ENCODE peak calls at places on chromosomes 3 and 15, in four cellular contexts. E is Peyer's patch, V is A549, T is IMR-90. B is an unnamed sample.

GRCh38 chr3:107987036-107987557 is 103.7 kb downstream of the CD47 start:
- DNase-seq in E (no peak), V (peak; percentile 83), T (peak; percentile 98), B (no peak)

GRCh38 chr3:143820466-143821221 is 27.6 kb downstream of the SLC9A9 start:
- DNase-seq in E (no peak), V (no peak), T (no peak), B (peak; percentile 35)

GRCh38 chr15:50075292-50075691 is 43.7 kb downstream of the ATP8B4 start:
- DNase-seq in E (no peak), V (no peak), T (no peak), B (no peak)

GRCh38 chr3:14135581-14135980 is 10.7 kb downstream of the TMEM43 start:
- DNase-seq in E (no peak), V (no peak), T (no peak), B (no peak)

GRCh38 chr15:81080946-81081345 is 53.1 kb upstream of the CFAP161 start:
- DNase-seq in E (no peak), V (no peak), T (no peak), B (no peak)

GRCh38 chr3:127299276-127299675 is 11.4 kb upstream of the PRR20G start:
- DNase-seq in E (no peak), V (no peak), T (no peak), B (no peak)

GRCh38 chr15:63524316-63525015 is 20.1 kb downstream of the USP3 start:
- DNase-seq in E (no peak), V (no peak), T (no peak), B (no peak)

GRCh38 chr3:187750513-187751123 is 5.3 kb upstream of the BCL6 start:
- DNase-seq in E (no peak), V (peak; percentile 32), T (peak; percentile 20), B (no peak)

GRCh38 chr15:93801206-93801605 is 430.2 kb upstream of the MCTP2 start:
- DNase-seq in E (no peak), V (no peak), T (no peak), B (no peak)

GRCh38 chr15:50953302-50953701 is 44.8 kb downstream of the AP4E1 start:
- DNase-seq in E (no peak), V (no peak), T (peak; percentile 90), B (no peak)

GRCh38 chr3:13950042-13950441 is 70.2 kb upstream of the WNT7A start:
- DNase-seq in E (no peak), V (no peak), T (no peak), B (no peak)

GRCh38 chr3:197791120-197792018 is at the start of gene LRCH3:
- DNase-seq in E (peak; percentile 84), V (peak; percentile 65), T (peak; percentile 69), B (peak; percentile 92)
- TF ChIP-seq POLR2A in E (peak; percentile 54), V (peak; percentile 94), T (peak; percentile 97), B (peak; percentile 99)

DNA sequence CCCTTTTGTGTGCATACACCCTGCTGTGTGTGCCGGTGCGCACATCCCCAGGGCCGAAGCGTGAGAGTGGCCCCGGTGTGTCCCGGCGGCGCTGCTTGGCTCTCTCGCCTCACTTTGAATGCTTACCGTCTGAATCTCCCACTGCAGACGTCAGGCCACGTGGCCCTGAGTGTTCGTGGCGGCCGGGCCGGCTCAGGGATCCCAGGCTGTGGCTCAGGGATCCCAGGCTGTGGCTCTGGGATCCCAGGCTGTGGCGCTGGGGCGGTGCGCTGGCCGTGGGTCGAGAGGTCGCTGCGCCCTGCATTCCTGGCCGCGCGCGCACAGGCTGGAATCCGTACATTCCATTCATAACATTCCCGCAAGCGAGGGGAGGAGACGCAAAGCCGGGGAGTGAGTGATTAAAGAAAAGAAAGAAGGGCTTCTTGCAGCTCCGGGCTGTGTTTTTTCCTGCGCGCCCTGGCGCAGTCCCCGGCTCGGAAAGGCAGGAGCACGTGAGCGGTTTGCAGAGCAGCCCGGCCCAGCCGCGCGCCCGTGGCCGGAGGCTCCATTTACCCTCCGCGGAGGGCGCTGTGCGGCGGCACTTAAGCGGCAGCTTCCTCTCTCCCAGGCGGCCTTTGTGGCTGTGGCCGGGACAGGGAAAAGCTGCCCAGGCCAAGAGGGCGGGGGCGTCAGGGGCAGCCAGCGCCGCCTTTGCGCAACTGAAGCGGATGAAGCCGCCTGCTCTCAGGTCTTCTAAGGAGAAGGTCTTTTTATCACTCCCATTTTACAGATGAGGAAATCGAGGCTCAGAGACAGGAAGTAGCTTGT is 87.0 kb upstream of the ALDH1L1 start:
- DNase-seq in E (no peak), V (peak; percentile 75), T (peak; percentile 91), B (peak; percentile 83)
- TF ChIP-seq POLR2A in E (no peak), V (no peak), T (no peak), B (no peak)

GRCh38 chr3:160633361-160634083 is 43.4 kb upstream of the ARL14 start:
- DNase-seq in E (no peak), V (no peak), T (no peak), B (no peak)
- TF ChIP-seq POLR2A in E (no peak), V (no peak), T (no peak), B (no peak)

DNA sequence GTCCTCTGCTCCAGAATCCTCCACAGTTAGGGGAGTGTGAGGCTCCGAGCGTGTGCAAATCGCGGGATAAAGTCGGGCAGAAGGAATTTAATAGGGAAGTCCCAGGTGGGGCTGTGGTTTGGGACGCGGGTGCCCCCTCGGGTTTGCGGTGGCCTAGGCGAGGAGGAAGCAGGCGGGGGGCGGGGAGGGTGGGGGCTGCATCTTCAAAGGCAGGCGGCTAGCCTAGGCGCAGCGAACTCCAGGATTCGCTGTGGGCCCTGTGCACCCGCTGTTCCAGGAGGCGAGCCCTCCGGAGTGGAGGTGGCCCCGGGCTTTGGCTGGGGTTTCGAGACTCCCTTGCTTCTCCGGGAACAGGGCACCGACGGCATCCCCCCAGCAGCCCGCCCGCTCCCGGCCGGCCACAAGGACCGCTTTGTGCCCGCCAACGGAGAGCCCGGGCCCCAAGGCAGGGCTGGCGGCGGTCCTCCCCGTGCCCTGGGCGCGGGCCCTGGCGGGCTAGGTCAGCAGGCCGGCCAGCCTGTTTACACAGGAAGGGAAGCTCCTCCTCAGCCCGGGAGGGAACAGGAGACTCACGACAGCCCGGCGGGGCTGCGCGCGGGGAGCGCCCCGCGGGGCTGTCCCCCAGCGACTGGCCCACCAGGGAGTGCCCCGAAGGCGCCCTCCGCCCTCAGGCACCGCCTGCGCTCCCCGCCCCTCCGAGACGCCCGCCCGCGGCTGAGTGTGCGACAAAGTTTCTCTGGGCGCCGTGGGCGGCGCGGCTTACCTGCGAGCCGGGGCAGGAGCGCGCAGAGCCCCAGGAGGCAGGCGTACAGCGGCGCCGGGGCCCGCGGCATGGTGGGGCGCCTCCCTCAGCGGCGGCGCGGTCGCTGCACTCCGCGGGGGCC is 755 bp downstream of the ITGB5 start:
- DNase-seq in E (peak; percentile 80), V (peak; percentile 82), T (peak; percentile 38), B (peak; percentile 53)
- TF ChIP-seq POLR2A in E (peak; percentile 27), V (peak; percentile 41), T (peak; percentile 38), B (peak; percentile 37)

B was measured in H54.